ENCODE peak calls at places on chromosomes 6 and 20, in ten cellular contexts. U, O, T, F, D, C, Q, L, K and I are unnamed samples.
A peak's percentile ranks its signal among the peaks of the same experiment; 100 is the strongest.

GRCh38 chr6:139982652-139983051 is 608.2 kb upstream of the CITED2 start:
- DNase-seq in U (no peak), O (peak; percentile 84), T (peak; percentile 72), F (no peak), D (peak; percentile 66), C (no peak), Q (peak; percentile 15), L (peak; percentile 92), K (no peak), I (no peak)

GRCh38 chr6:137798846-137799245 is 68.2 kb upstream of the TNFAIP3 start:
- DNase-seq in U (no peak), O (no peak), T (no peak), F (no peak), D (no peak), C (no peak), Q (no peak), L (no peak), K (no peak), I (peak; percentile 72)

GRCh38 chr6:53361549-53362031 is 12.8 kb upstream of the ELOVL5 start:
- DNase-seq in U (no peak), O (no peak), T (no peak), F (no peak), D (no peak), C (peak; percentile 24), Q (no peak), L (peak; percentile 77), K (no peak), I (peak; percentile 98)

GRCh38 chr6:51019785-51020184 is 201.1 kb downstream of the TFAP2B start:
- DNase-seq in U (peak; percentile 9), O (no peak), T (no peak), F (no peak), D (no peak), C (no peak), Q (no peak), L (no peak), K (no peak), I (no peak)

GRCh38 chr6:209432-210103 is 82.7 kb upstream of the DUSP22 start:
- DNase-seq in U (no peak), O (no peak), T (no peak), F (no peak), D (no peak), C (no peak), Q (no peak), L (no peak), K (no peak), I (no peak)

GRCh38 chr6:20056350-20056992 is 155.8 kb downstream of the MBOAT1 start:
- DNase-seq in U (peak; percentile 79), O (no peak), T (peak; percentile 78), F (no peak), D (no peak), C (no peak), Q (peak; percentile 7), L (peak; percentile 16), K (no peak), I (peak; percentile 47)

GRCh38 chr6:152375200-152375599 is 262.0 kb downstream of the SYNE1 start:
- DNase-seq in U (no peak), O (no peak), T (no peak), F (no peak), D (no peak), C (no peak), Q (no peak), L (no peak), K (no peak), I (no peak)

GRCh38 chr20:50601511-50602431 is 89.6 kb downstream of the RIPOR3 start:
- DNase-seq in U (no peak), O (no peak), T (no peak), F (no peak), D (no peak), C (no peak), Q (no peak), L (no peak), K (no peak), I (no peak)

GRCh38 chr20:9417665-9418064 is 96.7 kb upstream of the LAMP5 start:
- DNase-seq in U (no peak), O (no peak), T (no peak), F (no peak), D (no peak), C (no peak), Q (no peak), L (peak; percentile 48), K (no peak), I (no peak)

GRCh38 chr6:150967910-150968309 is 102.4 kb downstream of the MTHFD1L start:
- DNase-seq in U (peak; percentile 33), O (no peak), T (no peak), F (no peak), D (no peak), C (no peak), Q (peak; percentile 25), L (no peak), K (no peak), I (no peak)

GRCh38 chr20:33660035-33660684 is 2.0 kb upstream of the C20orf144 start:
- DNase-seq in U (no peak), O (no peak), T (no peak), F (no peak), D (no peak), C (no peak), Q (no peak), L (no peak), K (no peak), I (no peak)

GRCh38 chr6:98670045-98670746 is 164.2 kb upstream of the POU3F2 start:
- DNase-seq in U (no peak), O (no peak), T (no peak), F (no peak), D (no peak), C (no peak), Q (no peak), L (no peak), K (no peak), I (no peak)

DNA sequence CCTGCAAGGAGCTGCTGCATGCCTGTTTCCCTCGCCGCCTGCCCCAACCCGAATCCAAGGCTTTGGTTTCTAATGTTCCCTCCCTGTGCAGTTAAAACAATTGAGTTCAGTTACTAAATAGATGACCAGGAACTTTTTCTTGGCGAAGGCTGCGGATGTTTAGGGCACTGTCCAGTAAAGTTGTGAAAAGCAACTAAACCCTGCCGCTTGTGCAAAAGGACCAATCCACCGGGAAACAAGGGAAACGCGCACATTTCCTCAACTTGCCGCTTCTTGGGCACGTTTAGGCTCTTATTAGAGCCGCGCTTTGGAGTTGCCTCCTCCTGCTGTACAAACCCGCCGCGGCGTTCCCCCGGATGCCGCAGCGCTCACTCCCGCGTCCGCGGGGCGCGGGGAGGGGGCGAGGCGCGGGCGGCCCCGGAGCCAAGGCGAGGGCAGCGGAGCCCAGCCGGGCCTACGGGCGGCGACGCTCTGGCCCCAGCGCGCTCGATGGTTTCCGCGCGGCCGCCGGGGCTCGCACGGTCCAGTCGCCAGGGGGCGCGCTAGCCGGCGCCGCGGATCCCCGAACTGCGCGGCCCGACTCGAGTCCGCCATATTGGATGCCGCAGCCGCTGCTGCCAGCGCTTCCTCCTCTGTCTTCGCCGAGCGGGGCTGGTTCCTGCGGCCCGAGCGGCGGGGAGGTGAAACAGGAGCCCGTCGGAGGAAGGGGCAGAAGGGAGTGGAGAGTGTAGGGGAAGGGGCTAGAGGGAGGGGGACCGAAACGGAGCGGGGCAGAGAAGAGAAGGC is at the start of gene SCAF8:
- DNase-seq in U (peak; percentile 92), O (peak; percentile 45), T (peak; percentile 83), F (peak; percentile 85), D (peak; percentile 92), C (peak; percentile 91), Q (peak; percentile 78), L (peak; percentile 79), K (peak; percentile 65), I (peak; percentile 64)
- H3K4me3 ChIP-seq in U (peak within 1 kb of the TSS; percentile 92), O (peak within 1 kb of the TSS; percentile 89), T (peak within 1 kb of the TSS; percentile 73), F (peak within 1 kb of the TSS; percentile 99), D (peak within 1 kb of the TSS; percentile 85), C (peak within 1 kb of the TSS; percentile 91), Q (peak within 1 kb of the TSS; percentile 100), L (peak within 1 kb of the TSS; percentile 98), K (peak within 1 kb of the TSS; percentile 82), I (peak within 1 kb of the TSS; percentile 85)

GRCh38 chr6:27667651-27668441 is 194.9 kb upstream of the ZNF184 start:
- DNase-seq in U (peak; percentile 26), O (no peak), T (no peak), F (no peak), D (peak; percentile 67), C (no peak), Q (no peak), L (no peak), K (no peak), I (no peak)
- H3K4me3 ChIP-seq in U (peak overlapping the region; percentile 68), O (peak overlapping the region; percentile 85), T (peak overlapping the region; percentile 50), F (no peak overlapping the region), D (peak overlapping the region; percentile 88), C (no peak overlapping the region), Q (peak overlapping the region; percentile 66), L (no peak overlapping the region), K (no peak overlapping the region), I (no peak overlapping the region)

GRCh38 chr6:148556415-148556814 is 190.4 kb upstream of the UST start:
- DNase-seq in U (no peak), O (no peak), T (no peak), F (no peak), D (no peak), C (no peak), Q (no peak), L (no peak), K (no peak), I (no peak)

GRCh38 chr6:148563066-148563465 is 183.8 kb upstream of the UST start:
- DNase-seq in U (no peak), O (no peak), T (no peak), F (no peak), D (no peak), C (no peak), Q (no peak), L (no peak), K (no peak), I (no peak)

GRCh38 chr6:148557796-148558457 is 188.9 kb upstream of the UST start:
- DNase-seq in U (no peak), O (no peak), T (peak; percentile 18), F (no peak), D (no peak), C (no peak), Q (no peak), L (no peak), K (no peak), I (no peak)

GRCh38 chr6:148561629-148562028 is 185.2 kb upstream of the UST start:
- DNase-seq in U (no peak), O (no peak), T (no peak), F (no peak), D (no peak), C (no peak), Q (no peak), L (no peak), K (no peak), I (no peak)

DNA sequence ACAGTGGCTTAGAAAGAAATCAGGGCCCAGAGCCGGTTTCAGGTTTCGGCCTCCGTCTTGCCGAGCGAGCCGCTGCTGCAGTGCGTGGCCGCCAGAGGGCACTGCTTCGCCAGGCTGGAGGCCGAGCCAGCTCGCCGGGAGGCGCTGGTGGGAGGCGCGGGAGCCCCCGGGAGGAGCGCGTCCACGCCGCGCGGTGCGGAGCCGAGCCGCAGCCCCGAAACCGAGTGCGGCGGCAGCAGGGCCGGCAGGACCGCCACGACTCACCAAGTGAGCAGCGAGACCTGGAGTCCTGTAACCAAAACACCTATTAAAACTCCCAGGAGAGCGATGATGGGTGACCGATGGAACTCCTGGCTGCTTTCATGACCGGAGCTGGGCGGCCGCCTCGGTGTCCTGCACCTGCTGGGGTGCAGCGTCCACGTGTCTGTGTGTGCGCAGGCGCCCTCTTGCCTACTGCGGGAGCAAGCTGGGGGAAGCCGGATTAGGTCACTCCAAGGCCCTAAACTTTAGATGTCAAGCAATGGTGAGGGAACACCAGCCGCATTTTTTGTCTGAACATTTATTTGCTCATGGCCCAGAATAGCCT is 186.9 kb upstream of the UST start:
- DNase-seq in U (peak; percentile 87), O (no peak), T (peak; percentile 72), F (peak; percentile 76), D (peak; percentile 92), C (peak; percentile 80), Q (peak; percentile 25), L (peak; percentile 70), K (peak; percentile 65), I (no peak)
- H3K4me3 ChIP-seq in U (peak overlapping the region; percentile 39), O (peak overlapping the region; percentile 59), T (peak overlapping the region; percentile 53), F (peak overlapping the region; percentile 61), D (peak overlapping the region; percentile 78), C (no peak overlapping the region), Q (peak overlapping the region; percentile 63), L (peak overlapping the region; percentile 61), K (peak overlapping the region; percentile 62), I (no peak overlapping the region)

GRCh38 chr6:158703840-158704822 is 54.3 kb downstream of the SYTL3 start:
- DNase-seq in U (peak; percentile 84), O (peak; percentile 88), T (peak; percentile 64), F (peak; percentile 80), D (peak; percentile 95), C (peak; percentile 96), Q (peak; percentile 70), L (peak; percentile 33), K (peak; percentile 69), I (peak; percentile 29)
- H3K4me3 ChIP-seq in U (no peak overlapping the region), O (peak overlapping the region; percentile 46), T (peak overlapping the region; percentile 47), F (peak overlapping the region; percentile 54), D (no peak overlapping the region), C (no peak overlapping the region), Q (no peak overlapping the region), L (peak overlapping the region; percentile 60), K (peak overlapping the region; percentile 48), I (peak overlapping the region; percentile 39)